ENCODE peak calls at places on chromosomes 7 and 10, in ten cellular contexts. X is natural killer cell; L is T-cell; J is lower lobe of right lung; D is heart left ventricle; S is K562; Z is CD8-positive, alpha-beta T cell; V is right cardiac atrium; M is activated CD8-positive, alpha-beta T cell treated with anti-CD3 and anti-CD28 coated beads for 36 hours; H is stimulated activated naive B cell treated with anti-CD40 and anti-IgM and Interleukin-4, amounts not matched to agents 10 μg/mL and 1 μg/mL and 100 μg/mL, for 72 hours. P is an unnamed sample.

GRCh38 chr7:19958309-19958896 is 185.0 kb upstream of the TMEM196 start:
- ATAC-seq in L (no peak), D (no peak), X (no peak), S (no peak), H (no peak), J (peak; percentile 80), M (no peak), V (no peak), Z (no peak), P (peak; percentile 77)

GRCh38 chr7:134831862-134832261 is 52.4 kb downstream of the CALD1 start:
- ATAC-seq in S (peak; percentile 14), Z (no peak), X (no peak), M (no peak), D (no peak), J (no peak), H (peak; percentile 42), L (no peak), V (peak; percentile 22), P (peak; percentile 30)

GRCh38 chr10:10138685-10139084 is 879.0 kb upstream of the CELF2 start:
- ATAC-seq in V (no peak), Z (no peak), H (no peak), M (no peak), X (no peak), L (no peak), J (no peak), D (no peak), S (no peak), P (no peak)

GRCh38 chr10:18312385-18313145 is 172.3 kb downstream of the CACNB2 start:
- ATAC-seq in D (peak; percentile 69), H (peak; percentile 82), X (no peak), J (peak; percentile 71), M (no peak), S (peak; percentile 80), V (peak; percentile 75), L (no peak), Z (no peak), P (peak; percentile 61)

GRCh38 chr10:60827791-60828488 is 49.7 kb downstream of the CDK1 start:
- ATAC-seq in S (peak; percentile 72), M (peak; percentile 30), J (peak; percentile 87), L (no peak), V (peak; percentile 92), H (no peak), X (no peak), D (peak; percentile 90), Z (no peak), P (peak; percentile 70)

GRCh38 chr10:21349912-21350286 is 175.6 kb downstream of the SKIDA1 start:
- ATAC-seq in J (no peak), D (peak; percentile 13), V (no peak), H (no peak), M (no peak), Z (no peak), S (no peak), L (no peak), X (no peak), P (no peak)

GRCh38 chr10:42887734-42888503 is 105.3 kb downstream of the BMS1 start:
- ATAC-seq in X (no peak), H (no peak), J (no peak), D (no peak), M (no peak), V (no peak), S (no peak), L (no peak), Z (no peak), P (no peak)

GRCh38 chr7:132145466-132145865 is 430.8 kb downstream of the PLXNA4 start:
- ATAC-seq in Z (no peak), J (no peak), L (no peak), D (peak; percentile 85), X (no peak), V (peak; percentile 94), H (no peak), S (no peak), M (no peak), P (peak; percentile 84)

GRCh38 chr7:90666186-90666585 is 70.1 kb downstream of the CDK14 start:
- ATAC-seq in X (no peak), M (no peak), D (no peak), L (no peak), V (no peak), H (no peak), S (no peak), J (no peak), Z (no peak), P (peak; percentile 40)

GRCh38 chr7:137970263-137970975 is 31.5 kb downstream of the CREB3L2 start:
- ATAC-seq in L (no peak), H (no peak), J (peak; percentile 86), D (peak; percentile 77), Z (no peak), M (no peak), V (peak; percentile 70), X (no peak), S (no peak), P (peak; percentile 82)

GRCh38 chr7:150378115-150378852 is 846 bp upstream of the ZNF775 start:
- ATAC-seq in S (peak; percentile 3), V (peak; percentile 8), L (no peak), X (peak; percentile 5), M (no peak), D (no peak), H (peak; percentile 7), J (peak; percentile 49), Z (no peak), P (peak; percentile 26)

GRCh38 chr7:34392972-34393371 is 265.0 kb upstream of the NPSR1 start:
- ATAC-seq in H (no peak), D (no peak), S (no peak), X (no peak), M (no peak), Z (no peak), J (no peak), L (no peak), V (no peak), P (no peak)

GRCh38 chr10:24430591-24430990 is 221.7 kb downstream of the KIAA1217 start:
- ATAC-seq in X (no peak), S (no peak), L (no peak), H (no peak), M (no peak), V (no peak), D (no peak), Z (no peak), J (no peak), P (no peak)

GRCh38 chr7:150334108-150334507 is 7.3 kb downstream of the RARRES2 start:
- ATAC-seq in H (no peak), D (no peak), S (no peak), L (no peak), M (no peak), X (no peak), V (no peak), J (no peak), Z (no peak), P (no peak)

GRCh38 chr7:91128574-91129348 is 135.5 kb upstream of the FZD1 start:
- ATAC-seq in Z (no peak), S (no peak), D (no peak), L (no peak), V (no peak), H (peak; percentile 62), X (no peak), M (no peak), J (peak; percentile 39), P (no peak)

GRCh38 chr7:82517059-82517458 is 73.5 kb upstream of the CACNA2D1 start:
- ATAC-seq in Z (no peak), J (no peak), V (no peak), L (no peak), M (no peak), S (no peak), X (no peak), H (no peak), D (no peak), P (no peak)

GRCh38 chr10:132452651-132453469 is 55.9 kb downstream of the PWWP2B start:
- ATAC-seq in D (peak; percentile 73), X (peak; percentile 84), S (peak; percentile 85), J (peak; percentile 86), M (peak; percentile 82), H (peak; percentile 93), L (peak; percentile 96), V (peak; percentile 79), Z (peak; percentile 92), P (peak; percentile 74)

GRCh38 chr7:117829450-117829849 is 43.8 kb downstream of the CTTNBP2 start:
- ATAC-seq in M (no peak), L (no peak), J (no peak), D (no peak), S (peak; percentile 53), Z (no peak), X (no peak), V (peak; percentile 32), H (no peak), P (no peak)

GRCh38 chr7:155280446-155281410 is 16.9 kb upstream of the INSIG1 start:
- ATAC-seq in X (no peak), H (no peak), Z (no peak), L (no peak), S (peak; percentile 53), J (no peak), V (no peak), M (peak; percentile 64), D (no peak), P (no peak)

GRCh38 chr10:130064783-130065182 is 45.8 kb downstream of the C10orf143 start:
- ATAC-seq in D (peak; percentile 89), H (no peak), M (no peak), J (no peak), L (no peak), Z (no peak), V (peak; percentile 22), S (no peak), X (no peak), P (no peak)

GRCh38 chr10:125038637-125039036 is 96.7 kb downstream of the ZRANB1 start:
- ATAC-seq in J (peak; percentile 93), V (peak; percentile 91), H (no peak), D (peak; percentile 93), Z (no peak), L (no peak), X (no peak), M (no peak), S (no peak), P (peak; percentile 60)

GRCh38 chr7:78673272-78673671 is 780.2 kb downstream of the MAGI2 start:
- ATAC-seq in V (no peak), H (no peak), S (no peak), D (no peak), L (no peak), Z (no peak), M (no peak), X (no peak), J (peak; percentile 43), P (no peak)

GRCh38 chr7:100127866-100128601 is 1.3 kb downstream of the MBLAC1 start:
- ATAC-seq in S (no peak), M (peak; percentile 14), H (peak; percentile 20), X (no peak), V (peak; percentile 5), D (no peak), Z (no peak), J (peak; percentile 4), L (no peak), P (no peak)

GRCh38 chr7:127514499-127514898 is 70.9 kb downstream of the GCC1 start:
- ATAC-seq in H (peak; percentile 65), X (no peak), S (peak; percentile 89), V (no peak), L (peak; percentile 73), Z (peak; percentile 57), M (peak; percentile 53), J (peak; percentile 65), D (peak; percentile 51), P (no peak)

GRCh38 chr10:77919713-77920108 is 6.8 kb downstream of the DLG5 start:
- ATAC-seq in J (no peak), H (no peak), S (peak; percentile 61), M (no peak), V (no peak), L (no peak), X (no peak), Z (no peak), D (no peak), P (no peak)

GRCh38 chr10:31090894-31091607 is 59.4 kb upstream of the ZNF438 start:
- ATAC-seq in V (peak; percentile 59), H (peak; percentile 96), Z (no peak), S (no peak), M (peak; percentile 81), D (peak; percentile 55), L (no peak), X (no peak), J (no peak), P (no peak)

GRCh38 chr7:131945948-131946525 is 389.6 kb upstream of the PODXL start:
- ATAC-seq in Z (no peak), H (no peak), L (no peak), M (no peak), V (no peak), J (no peak), X (no peak), S (no peak), D (no peak), P (no peak)

GRCh38 chr10:24680647-24681475 is 42.8 kb downstream of the ARHGAP21 start:
- ATAC-seq in D (peak; percentile 15), Z (no peak), J (no peak), L (no peak), H (no peak), V (peak; percentile 45), X (no peak), S (peak; percentile 58), M (no peak), P (no peak)